ENCODE peak calls at places on chromosome 18, in ten cellular contexts. A, Y, H, C, R, X, Z, M, W and T are unnamed samples.

GRCh38 chr18:79819951-79820351 is 22.2 kb downstream of the KCNG2 start:
- DNase-seq in Y (no peak), Z (no peak), M (peak), R (no peak), X (no peak), A (no peak), H (no peak), C (no peak), W (peak), T (peak)

GRCh38 chr18:231563-231962 is 36.3 kb downstream of the THOC1 start:
- DNase-seq in A (no peak), H (no peak), Z (no peak), C (no peak), M (no peak), X (no peak), W (no peak), R (no peak), Y (no peak), T (no peak)

GRCh38 chr18:12324991-12325725 is 17.1 kb downstream of the TUBB6 start:
- DNase-seq in C (no peak), R (no peak), Z (no peak), Y (no peak), H (no peak), X (peak), W (no peak), M (no peak), A (no peak), T (no peak)

GRCh38 chr18:58671941-58672565 is 788 bp downstream of the MALT1 start:
- DNase-seq in R (peak), A (peak), Y (peak), X (no peak), M (peak), H (peak), W (no peak), Z (peak), C (no peak), T (no peak)

GRCh38 chr18:21933931-21934765 is 193.6 kb downstream of the MIB1 start:
- DNase-seq in H (no peak), R (no peak), Z (no peak), X (no peak), M (no peak), W (no peak), C (no peak), A (no peak), Y (peak), T (no peak)

GRCh38 chr18:63488160-63488559 is 11.4 kb downstream of the SERPINB5 start:
- DNase-seq in C (no peak), R (no peak), H (no peak), M (no peak), Z (no peak), A (no peak), W (no peak), Y (no peak), X (no peak), T (no peak)

GRCh38 chr18:9542924-9543323 is 67.6 kb downstream of the RALBP1 start:
- DNase-seq in H (no peak), Z (no peak), X (no peak), A (no peak), Y (no peak), C (no peak), M (no peak), W (no peak), R (no peak), T (no peak)

GRCh38 chr18:10404148-10404547 is 50.3 kb upstream of the APCDD1 start:
- DNase-seq in R (no peak), C (no peak), X (no peak), H (no peak), Y (peak), Z (no peak), M (no peak), W (no peak), A (no peak), T (no peak)

GRCh38 chr18:295756-296155 is 27.9 kb upstream of the THOC1 start:
- DNase-seq in C (no peak), W (no peak), Z (no peak), R (no peak), X (no peak), H (no peak), Y (no peak), M (no peak), A (no peak), T (no peak)

GRCh38 chr18:22523481-22523880 is 105.8 kb upstream of the CTAGE1 start:
- DNase-seq in W (no peak), H (no peak), M (no peak), R (no peak), Y (no peak), Z (no peak), X (no peak), A (no peak), C (no peak), T (no peak)

GRCh38 chr18:32777049-32777448 is 4.2 kb upstream of the KLHL14 start:
- DNase-seq in M (no peak), W (no peak), A (no peak), C (no peak), R (no peak), Z (no peak), H (peak), X (no peak), Y (peak), T (no peak)

GRCh38 chr18:78986018-78986481 is 6.4 kb downstream of the SALL3 start:
- DNase-seq in M (no peak), Z (no peak), R (peak), W (no peak), X (no peak), Y (peak), H (peak), A (no peak), C (no peak), T (no peak)

GRCh38 chr18:63025251-63025710 is 294.3 kb downstream of the BCL2 start:
- DNase-seq in R (peak), X (peak), A (peak), H (peak), Y (peak), Z (no peak), M (no peak), C (no peak), W (no peak), T (no peak)

GRCh38 chr18:53984021-53984420 is 240.4 kb downstream of the MBD2 start:
- DNase-seq in M (no peak), H (peak), C (no peak), Z (peak), W (no peak), R (no peak), X (no peak), Y (no peak), A (no peak), T (no peak)

GRCh38 chr18:63869851-63870250 is 17.7 kb upstream of the SERPINB2 start:
- DNase-seq in Z (no peak), M (no peak), H (peak), Y (no peak), C (no peak), W (no peak), X (no peak), A (no peak), R (no peak), T (no peak)

GRCh38 chr18:73679941-73680700 is 467.5 kb downstream of the FBXO15 start:
- DNase-seq in R (no peak), C (no peak), A (no peak), W (no peak), H (peak), X (no peak), Y (no peak), M (no peak), Z (peak), T (no peak)

GRCh38 chr18:9419956-9420631 is 55.2 kb upstream of the RALBP1 start:
- DNase-seq in W (no peak), M (no peak), H (no peak), R (no peak), Z (peak), A (no peak), C (no peak), X (no peak), Y (no peak), T (no peak)

GRCh38 chr18:46337206-46337710 is 233.1 kb downstream of the HAUS1 start:
- DNase-seq in R (no peak), A (no peak), Z (no peak), H (no peak), C (no peak), Y (peak), X (no peak), W (no peak), M (no peak), T (no peak)

GRCh38 chr18:33495278-33495677 is 54.8 kb upstream of the CCDC178 start:
- DNase-seq in Y (peak), X (no peak), W (no peak), A (no peak), R (peak), H (peak), C (no peak), M (no peak), Z (peak), T (no peak)

GRCh38 chr18:48404707-48405106 is 4.5 kb downstream of the ZBTB7C start:
- DNase-seq in A (no peak), X (no peak), R (no peak), H (no peak), M (no peak), Z (no peak), Y (peak), C (no peak), W (no peak), T (no peak)

GRCh38 chr18:26089247-26090129 is 925 bp downstream of the SS18 start:
- DNase-seq in Y (peak), C (no peak), A (no peak), Z (peak), X (no peak), W (no peak), R (peak), M (no peak), H (peak), T (no peak)

GRCh38 chr18:61337527-61337926 is 4.3 kb downstream of the CDH20 start:
- DNase-seq in C (no peak), W (no peak), A (no peak), X (no peak), R (no peak), M (no peak), Z (no peak), Y (no peak), H (no peak), T (no peak)

GRCh38 chr18:65235966-65236634 is 514.7 kb upstream of the CDH7 start:
- DNase-seq in A (no peak), X (no peak), R (no peak), Z (no peak), Y (peak), M (no peak), H (peak), C (no peak), W (no peak), T (no peak)

GRCh38 chr18:3998698-3999333 is 456.3 kb downstream of the DLGAP1 start:
- DNase-seq in A (peak), M (no peak), Z (peak), W (no peak), C (no peak), X (no peak), H (peak), Y (peak), R (peak), T (no peak)

GRCh38 chr18:8747440-8747937 is 42.1 kb downstream of the MTCL1 start:
- DNase-seq in Y (no peak), M (no peak), A (no peak), C (no peak), Z (peak), H (peak), X (no peak), W (no peak), R (no peak), T (no peak)

GRCh38 chr18:40012931-40013609 is 1942.0 kb upstream of the PIK3C3 start:
- DNase-seq in Z (no peak), R (no peak), A (no peak), Y (no peak), H (no peak), M (no peak), W (no peak), C (no peak), X (no peak), T (no peak)

GRCh38 chr18:51030537-51031258 is 685 bp downstream of the SMAD4 start:
- DNase-seq in W (peak), Y (peak), X (peak), C (peak), Z (peak), M (peak), H (peak), A (peak), R (no peak), T (peak)

GRCh38 chr18:7987284-7987976 is 420.3 kb downstream of the PTPRM start:
- DNase-seq in M (no peak), W (no peak), C (no peak), A (no peak), X (no peak), Z (peak), R (no peak), H (peak), Y (no peak), T (no peak)

GRCh38 chr18:58201728-58202405 is 157.8 kb downstream of the NEDD4L start:
- DNase-seq in X (no peak), W (no peak), M (no peak), R (no peak), C (no peak), Y (no peak), Z (no peak), A (no peak), H (no peak), T (no peak)

GRCh38 chr18:27685807-27686412 is 491.0 kb downstream of the CDH2 start:
- DNase-seq in W (no peak), Z (peak), H (peak), X (no peak), A (no peak), C (no peak), Y (peak), M (no peak), R (peak), T (no peak)

GRCh38 chr18:46946656-46947282 is 29.4 kb downstream of the KATNAL2 start:
- DNase-seq in X (peak), R (no peak), Z (peak), Y (peak), W (peak), M (peak), H (peak), C (peak), A (peak), T (peak)

GRCh38 chr18:23519725-23520124 is 16.4 kb downstream of the RMC1 start:
- DNase-seq in H (no peak), M (no peak), X (no peak), A (no peak), R (no peak), C (no peak), Z (peak), Y (no peak), W (no peak), T (no peak)

GRCh38 chr18:23487738-23488625 is 15.3 kb upstream of the RMC1 start:
- DNase-seq in C (no peak), A (peak), R (peak), Y (peak), X (no peak), H (peak), M (no peak), W (no peak), Z (no peak), T (peak)

GRCh38 chr18:23844991-23845680 is 155.9 kb downstream of the LAMA3 start:
- DNase-seq in Z (no peak), C (no peak), A (no peak), M (no peak), H (peak), Y (no peak), R (peak), X (no peak), W (no peak), T (no peak)

GRCh38 chr18:13067966-13068365 is 76.8 kb downstream of the CEP192 start:
- DNase-seq in H (no peak), Y (no peak), C (no peak), M (no peak), A (no peak), Z (no peak), W (no peak), R (no peak), X (no peak), T (no peak)

GRCh38 chr18:76405761-76406356 is 89.2 kb downstream of the ZNF516 start:
- DNase-seq in Y (peak), H (peak), M (no peak), C (no peak), Z (peak), W (peak), R (peak), A (peak), X (peak), T (peak)

GRCh38 chr18:12257996-12258718 is 4.0 kb downstream of the CIDEA start:
- DNase-seq in H (peak), R (no peak), W (no peak), Z (no peak), M (no peak), Y (no peak), C (no peak), X (no peak), A (no peak), T (no peak)

GRCh38 chr18:45877403-45877802 is 51.9 kb downstream of the SIGLEC15 start:
- DNase-seq in X (no peak), H (no peak), Z (no peak), R (no peak), W (no peak), M (no peak), A (no peak), Y (no peak), C (no peak), T (no peak)

GRCh38 chr18:79410171-79410641 is 14.5 kb downstream of the NFATC1 start:
- DNase-seq in H (no peak), Z (no peak), W (no peak), Y (no peak), M (no peak), X (peak), C (peak), A (no peak), R (no peak), T (peak)

GRCh38 chr18:62452280-62452824 is 70.5 kb upstream of the ZCCHC2 start:
- DNase-seq in W (no peak), X (no peak), R (peak), Y (no peak), C (no peak), Z (no peak), A (no peak), M (no peak), H (peak), T (no peak)